ENCODE peak calls at places on chromosomes 7 and 10, in eight cellular contexts. One of them, this sample, is unnamed.

GRCh38 chr10:91856637-91857036 is 52.6 kb downstream of the FGFBP3 start:
- DNase-seq in GM12865: peak; percentile 17
- DNase-seq in GM20000: no peak
- DNase-seq in endothelial cell: no peak
- DNase-seq in Peyer's patch: no peak
- DNase-seq in AG09309: no peak
- DNase-seq in transverse colon: no peak
- DNase-seq in OCI-LY7: peak; percentile 5
- DNase-seq in this sample: no peak

GRCh38 chr10:51314079-51314835 is 240.0 kb downstream of the PRKG1 start:
- DNase-seq in GM12865: no peak
- DNase-seq in GM20000: no peak
- DNase-seq in endothelial cell: no peak
- DNase-seq in Peyer's patch: no peak
- DNase-seq in AG09309: no peak
- DNase-seq in transverse colon: no peak
- DNase-seq in OCI-LY7: no peak
- DNase-seq in this sample: no peak

GRCh38 chr10:50226610-50227009 is 24.7 kb downstream of the ASAH2 start:
- DNase-seq in GM12865: no peak
- DNase-seq in GM20000: no peak
- DNase-seq in endothelial cell: no peak
- DNase-seq in Peyer's patch: no peak
- DNase-seq in AG09309: no peak
- DNase-seq in transverse colon: no peak
- DNase-seq in OCI-LY7: no peak
- DNase-seq in this sample: no peak

GRCh38 chr10:84783386-84783785 is 455.0 kb downstream of the CCSER2 start:
- DNase-seq in GM12865: peak; percentile 39
- DNase-seq in GM20000: peak; percentile 21
- DNase-seq in endothelial cell: peak; percentile 42
- DNase-seq in Peyer's patch: no peak
- DNase-seq in AG09309: no peak
- DNase-seq in transverse colon: no peak
- DNase-seq in OCI-LY7: peak; percentile 24
- DNase-seq in this sample: peak; percentile 47

GRCh38 chr7:7214398-7215347 is 32.3 kb downstream of the C1GALT1 start:
- DNase-seq in GM12865: no peak
- DNase-seq in GM20000: no peak
- DNase-seq in endothelial cell: no peak
- DNase-seq in Peyer's patch: no peak
- DNase-seq in AG09309: no peak
- DNase-seq in transverse colon: no peak
- DNase-seq in OCI-LY7: no peak
- DNase-seq in this sample: no peak

GRCh38 chr7:153036396-153037063 is 277.0 kb downstream of the ACTR3B start:
- DNase-seq in GM12865: no peak
- DNase-seq in GM20000: no peak
- DNase-seq in endothelial cell: no peak
- DNase-seq in Peyer's patch: no peak
- DNase-seq in AG09309: no peak
- DNase-seq in transverse colon: no peak
- DNase-seq in OCI-LY7: no peak
- DNase-seq in this sample: no peak

GRCh38 chr7:103031781-103032180 is 42.8 kb downstream of the FBXL13 start:
- DNase-seq in GM12865: no peak
- DNase-seq in GM20000: no peak
- DNase-seq in endothelial cell: no peak
- DNase-seq in Peyer's patch: no peak
- DNase-seq in AG09309: no peak
- DNase-seq in transverse colon: no peak
- DNase-seq in OCI-LY7: no peak
- DNase-seq in this sample: no peak

GRCh38 chr7:73844848-73845460 is 2.6 kb upstream of the METTL27 start:
- DNase-seq in GM12865: no peak
- DNase-seq in GM20000: no peak
- DNase-seq in endothelial cell: no peak
- DNase-seq in Peyer's patch: no peak
- DNase-seq in AG09309: peak; percentile 46
- DNase-seq in transverse colon: no peak
- DNase-seq in OCI-LY7: no peak
- DNase-seq in this sample: no peak

GRCh38 chr7:118478236-118478635 is 253.7 kb downstream of the ANKRD7 start:
- DNase-seq in GM12865: no peak
- DNase-seq in GM20000: no peak
- DNase-seq in endothelial cell: no peak
- DNase-seq in Peyer's patch: no peak
- DNase-seq in AG09309: no peak
- DNase-seq in transverse colon: no peak
- DNase-seq in OCI-LY7: no peak
- DNase-seq in this sample: no peak

GRCh38 chr7:106623846-106624245 is 37.1 kb downstream of the CCDC71L start:
- DNase-seq in GM12865: no peak
- DNase-seq in GM20000: no peak
- DNase-seq in endothelial cell: no peak
- DNase-seq in Peyer's patch: no peak
- DNase-seq in AG09309: peak; percentile 80
- DNase-seq in transverse colon: no peak
- DNase-seq in OCI-LY7: no peak
- DNase-seq in this sample: no peak

GRCh38 chr10:84424731-84425165 is 96.4 kb downstream of the CCSER2 start:
- DNase-seq in GM12865: no peak
- DNase-seq in GM20000: peak; percentile 6
- DNase-seq in endothelial cell: peak; percentile 32
- DNase-seq in Peyer's patch: peak; percentile 71
- DNase-seq in AG09309: peak; percentile 91
- DNase-seq in transverse colon: peak; percentile 82
- DNase-seq in OCI-LY7: no peak
- DNase-seq in this sample: no peak

GRCh38 chr7:20399516-20399915 is 68.8 kb downstream of the ITGB8 start:
- DNase-seq in GM12865: no peak
- DNase-seq in GM20000: no peak
- DNase-seq in endothelial cell: no peak
- DNase-seq in Peyer's patch: no peak
- DNase-seq in AG09309: no peak
- DNase-seq in transverse colon: no peak
- DNase-seq in OCI-LY7: no peak
- DNase-seq in this sample: no peak

GRCh38 chr10:62080905-62081304 is 179.4 kb downstream of the ARID5B start:
- DNase-seq in GM12865: no peak
- DNase-seq in GM20000: no peak
- DNase-seq in endothelial cell: no peak
- DNase-seq in Peyer's patch: no peak
- DNase-seq in AG09309: no peak
- DNase-seq in transverse colon: no peak
- DNase-seq in OCI-LY7: no peak
- DNase-seq in this sample: no peak
- TF ChIP-seq CTCF in GM12865: peak; percentile 11
- TF ChIP-seq CTCF in GM20000: no peak
- TF ChIP-seq CTCF in endothelial cell: no peak
- TF ChIP-seq CTCF in Peyer's patch: no peak
- TF ChIP-seq CTCF in AG09309: no peak
- TF ChIP-seq CTCF in transverse colon: peak; percentile 14
- TF ChIP-seq CTCF in OCI-LY7: peak; percentile 41
- TF ChIP-seq CTCF in this sample: no peak

GRCh38 chr7:33195264-33195663 is 65.9 kb downstream of the BBS9 start:
- DNase-seq in GM12865: no peak
- DNase-seq in GM20000: no peak
- DNase-seq in endothelial cell: no peak
- DNase-seq in Peyer's patch: no peak
- DNase-seq in AG09309: peak; percentile 72
- DNase-seq in transverse colon: no peak
- DNase-seq in OCI-LY7: no peak
- DNase-seq in this sample: no peak

GRCh38 chr7:33190688-33191304 is 61.4 kb downstream of the BBS9 start:
- DNase-seq in GM12865: no peak
- DNase-seq in GM20000: no peak
- DNase-seq in endothelial cell: no peak
- DNase-seq in Peyer's patch: no peak
- DNase-seq in AG09309: no peak
- DNase-seq in transverse colon: no peak
- DNase-seq in OCI-LY7: no peak
- DNase-seq in this sample: no peak

GRCh38 chr7:33192695-33193291 is 63.4 kb downstream of the BBS9 start:
- DNase-seq in GM12865: no peak
- DNase-seq in GM20000: no peak
- DNase-seq in endothelial cell: no peak
- DNase-seq in Peyer's patch: no peak
- DNase-seq in AG09309: no peak
- DNase-seq in transverse colon: no peak
- DNase-seq in OCI-LY7: no peak
- DNase-seq in this sample: no peak

GRCh38 chr7:33193308-33193864 is 64.0 kb downstream of the BBS9 start:
- DNase-seq in GM12865: peak; percentile 30
- DNase-seq in GM20000: no peak
- DNase-seq in endothelial cell: no peak
- DNase-seq in Peyer's patch: no peak
- DNase-seq in AG09309: no peak
- DNase-seq in transverse colon: no peak
- DNase-seq in OCI-LY7: peak; percentile 22
- DNase-seq in this sample: no peak

DNA sequence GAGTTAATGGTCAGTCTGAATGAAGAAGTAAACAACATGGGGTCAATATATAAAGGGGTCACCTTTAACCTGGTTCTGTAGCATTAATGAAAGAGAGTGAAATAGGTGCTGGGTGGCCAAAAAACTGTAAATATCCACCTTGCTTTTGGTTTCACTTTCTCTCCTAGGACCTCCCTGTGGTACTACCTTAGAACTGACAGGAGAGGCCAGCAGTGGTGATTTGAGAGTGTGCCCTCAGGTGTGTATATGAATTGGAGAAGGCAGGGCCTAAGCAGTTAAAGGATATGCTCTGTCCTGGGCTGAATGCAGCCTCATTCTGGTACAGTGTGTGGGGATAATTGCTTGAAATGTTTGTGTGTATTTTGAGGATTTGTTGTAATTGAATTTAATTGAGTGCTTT is 62.0 kb downstream of the BBS9 start:
- DNase-seq in GM12865: peak; percentile 48
- DNase-seq in GM20000: peak; percentile 22
- DNase-seq in endothelial cell: no peak
- DNase-seq in Peyer's patch: no peak
- DNase-seq in AG09309: no peak
- DNase-seq in transverse colon: no peak
- DNase-seq in OCI-LY7: peak; percentile 10
- DNase-seq in this sample: peak; percentile 39
- TF ChIP-seq CTCF in GM12865: no peak
- TF ChIP-seq CTCF in GM20000: no peak
- TF ChIP-seq CTCF in endothelial cell: no peak
- TF ChIP-seq CTCF in Peyer's patch: no peak
- TF ChIP-seq CTCF in AG09309: no peak
- TF ChIP-seq CTCF in transverse colon: no peak
- TF ChIP-seq CTCF in OCI-LY7: no peak
- TF ChIP-seq CTCF in this sample: no peak

GRCh38 chr10:6050801-6051445 is 11.2 kb downstream of the IL2RA start:
- DNase-seq in GM12865: peak; percentile 95
- DNase-seq in GM20000: peak; percentile 75
- DNase-seq in endothelial cell: no peak
- DNase-seq in Peyer's patch: peak; percentile 95
- DNase-seq in AG09309: no peak
- DNase-seq in transverse colon: peak; percentile 80
- DNase-seq in OCI-LY7: peak; percentile 90
- DNase-seq in this sample: peak; percentile 77
- TF ChIP-seq CTCF in GM12865: peak; percentile 26
- TF ChIP-seq CTCF in GM20000: peak; percentile 40
- TF ChIP-seq CTCF in endothelial cell: no peak
- TF ChIP-seq CTCF in Peyer's patch: peak; percentile 52
- TF ChIP-seq CTCF in AG09309: peak; percentile 24
- TF ChIP-seq CTCF in transverse colon: peak; percentile 43
- TF ChIP-seq CTCF in OCI-LY7: peak; percentile 78
- TF ChIP-seq CTCF in this sample: no peak

GRCh38 chr10:103854265-103854686 is 1.1 kb downstream of the SH3PXD2A start:
- DNase-seq in GM12865: no peak
- DNase-seq in GM20000: no peak
- DNase-seq in endothelial cell: peak; percentile 33
- DNase-seq in Peyer's patch: no peak
- DNase-seq in AG09309: no peak
- DNase-seq in transverse colon: peak; percentile 41
- DNase-seq in OCI-LY7: no peak
- DNase-seq in this sample: no peak

GRCh38 chr10:103855852-103856496 is 598 bp upstream of the SH3PXD2A start:
- DNase-seq in GM12865: no peak
- DNase-seq in GM20000: no peak
- DNase-seq in endothelial cell: no peak
- DNase-seq in Peyer's patch: no peak
- DNase-seq in AG09309: no peak
- DNase-seq in transverse colon: no peak
- DNase-seq in OCI-LY7: no peak
- DNase-seq in this sample: no peak

GRCh38 chr10:103853428-103854264 is 1.7 kb downstream of the SH3PXD2A start:
- DNase-seq in GM12865: no peak
- DNase-seq in GM20000: no peak
- DNase-seq in endothelial cell: no peak
- DNase-seq in Peyer's patch: no peak
- DNase-seq in AG09309: no peak
- DNase-seq in transverse colon: peak; percentile 53
- DNase-seq in OCI-LY7: no peak
- DNase-seq in this sample: no peak

GRCh38 chr10:103855424-103855823 is at the start of gene SH3PXD2A:
- DNase-seq in GM12865: no peak
- DNase-seq in GM20000: peak; percentile 54
- DNase-seq in endothelial cell: peak; percentile 58
- DNase-seq in Peyer's patch: no peak
- DNase-seq in AG09309: no peak
- DNase-seq in transverse colon: peak; percentile 57
- DNase-seq in OCI-LY7: no peak
- DNase-seq in this sample: peak; percentile 66

GRCh38 chr10:103854687-103855423 is 521 bp downstream of the SH3PXD2A start:
- DNase-seq in GM12865: no peak
- DNase-seq in GM20000: peak; percentile 46
- DNase-seq in endothelial cell: peak; percentile 47
- DNase-seq in Peyer's patch: no peak
- DNase-seq in AG09309: no peak
- DNase-seq in transverse colon: peak; percentile 46
- DNase-seq in OCI-LY7: no peak
- DNase-seq in this sample: peak; percentile 53
- TF ChIP-seq CTCF in GM12865: no peak
- TF ChIP-seq CTCF in GM20000: no peak
- TF ChIP-seq CTCF in endothelial cell: no peak
- TF ChIP-seq CTCF in Peyer's patch: no peak
- TF ChIP-seq CTCF in AG09309: peak; percentile 24
- TF ChIP-seq CTCF in transverse colon: no peak
- TF ChIP-seq CTCF in OCI-LY7: no peak
- TF ChIP-seq CTCF in this sample: no peak

DNA sequence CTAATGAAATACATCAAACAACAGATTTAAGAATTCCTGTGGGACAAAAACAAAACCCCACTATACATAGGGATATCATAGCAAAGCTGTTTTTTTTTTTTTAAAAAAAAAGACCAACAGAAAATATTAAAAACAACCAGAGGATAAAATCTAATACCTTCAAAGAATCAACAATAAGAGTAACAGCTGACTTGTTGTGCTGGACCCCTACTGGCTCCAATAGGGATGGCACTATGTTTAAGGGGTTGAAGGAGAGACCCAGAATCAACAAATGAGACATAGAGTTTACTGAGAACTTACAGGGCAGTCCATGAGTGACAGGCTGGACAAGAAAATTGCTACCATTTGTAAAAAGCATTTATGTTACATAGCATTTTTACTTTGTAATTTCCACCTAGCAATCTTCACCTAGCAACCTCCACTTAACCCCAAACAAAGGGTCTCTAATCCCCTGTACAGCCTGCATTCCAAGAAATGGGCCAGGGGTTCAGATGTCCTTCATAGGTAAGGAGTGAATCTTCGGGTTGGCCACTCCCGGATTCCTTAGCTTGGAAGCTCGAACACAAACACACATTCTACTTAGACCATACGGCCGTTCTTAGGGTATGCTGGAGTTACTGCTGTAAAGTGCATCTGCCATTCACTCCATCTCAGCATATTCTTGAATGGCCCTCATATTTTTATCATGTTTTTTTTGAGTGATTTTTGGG is 25.8 kb downstream of the ASZ1 start:
- DNase-seq in GM12865: peak; percentile 24
- DNase-seq in GM20000: no peak
- DNase-seq in endothelial cell: peak; percentile 23
- DNase-seq in Peyer's patch: no peak
- DNase-seq in AG09309: no peak
- DNase-seq in transverse colon: no peak
- DNase-seq in OCI-LY7: no peak
- DNase-seq in this sample: no peak
- TF ChIP-seq CTCF in GM12865: peak; percentile 40
- TF ChIP-seq CTCF in GM20000: no peak
- TF ChIP-seq CTCF in endothelial cell: peak; percentile 62
- TF ChIP-seq CTCF in Peyer's patch: no peak
- TF ChIP-seq CTCF in AG09309: peak; percentile 30
- TF ChIP-seq CTCF in transverse colon: no peak
- TF ChIP-seq CTCF in OCI-LY7: peak; percentile 51
- TF ChIP-seq CTCF in this sample: no peak